ENCODE peak calls at places on chromosome 6, in four cellular contexts. N, C, H and W are unnamed samples.

GRCh38 chr6:43897571-43898302 is 127.7 kb downstream of the VEGFA start:
- DNase-seq in H (no peak), N (no peak), C (no peak), W (no peak)

GRCh38 chr6:75802366-75802765 is 53.3 kb downstream of the MYO6 start:
- DNase-seq in C (no peak), H (no peak), N (no peak), W (no peak)

GRCh38 chr6:149268768-149269167 is 48.7 kb upstream of the TAB2 start:
- DNase-seq in N (no peak), C (no peak), H (no peak), W (no peak)

GRCh38 chr6:44735631-44735963 is 348.1 kb downstream of the CDC5L start:
- DNase-seq in C (no peak), N (no peak), H (peak), W (no peak)

GRCh38 chr6:168956884-168957730 is 296.5 kb downstream of the THBS2 start:
- DNase-seq in C (peak), H (peak), N (peak), W (no peak)

GRCh38 chr6:111855775-111856174 is 17.5 kb downstream of the FYN start:
- DNase-seq in N (no peak), H (no peak), C (no peak), W (no peak)

GRCh38 chr6:89368107-89368506 is 15.6 kb upstream of the UBE2J1 start:
- DNase-seq in N (no peak), H (peak), C (no peak), W (no peak)

GRCh38 chr6:106745824-106746610 is 116.6 kb downstream of the QRSL1 start:
- DNase-seq in C (no peak), N (no peak), H (peak), W (no peak)

GRCh38 chr6:13615802-13616140 is 636 bp downstream of the NOL7 start:
- DNase-seq in N (no peak), H (peak), C (peak), W (no peak)

GRCh38 chr6:170048615-170049256 is 242.1 kb downstream of the DLL1 start:
- DNase-seq in C (no peak), N (no peak), H (no peak), W (peak)

GRCh38 chr6:91462236-91462635 is 875.4 kb upstream of the MAP3K7 start:
- DNase-seq in N (no peak), C (no peak), H (no peak), W (no peak)

GRCh38 chr6:92110390-92110789 is 1309.0 kb downstream of the EPHA7 start:
- DNase-seq in C (no peak), H (no peak), N (no peak), W (no peak)

GRCh38 chr6:116500969-116501433 is 10.4 kb upstream of the CALHM5 start:
- DNase-seq in N (no peak), H (no peak), C (no peak), W (no peak)

GRCh38 chr6:41894366-41895299 is 542 bp downstream of the USP49 start:
- DNase-seq in N (no peak), H (peak), C (no peak), W (peak)

GRCh38 chr6:83853178-83853967 is at the start of gene RIPPLY2:
- DNase-seq in N (no peak), C (no peak), H (no peak), W (no peak)

DNA sequence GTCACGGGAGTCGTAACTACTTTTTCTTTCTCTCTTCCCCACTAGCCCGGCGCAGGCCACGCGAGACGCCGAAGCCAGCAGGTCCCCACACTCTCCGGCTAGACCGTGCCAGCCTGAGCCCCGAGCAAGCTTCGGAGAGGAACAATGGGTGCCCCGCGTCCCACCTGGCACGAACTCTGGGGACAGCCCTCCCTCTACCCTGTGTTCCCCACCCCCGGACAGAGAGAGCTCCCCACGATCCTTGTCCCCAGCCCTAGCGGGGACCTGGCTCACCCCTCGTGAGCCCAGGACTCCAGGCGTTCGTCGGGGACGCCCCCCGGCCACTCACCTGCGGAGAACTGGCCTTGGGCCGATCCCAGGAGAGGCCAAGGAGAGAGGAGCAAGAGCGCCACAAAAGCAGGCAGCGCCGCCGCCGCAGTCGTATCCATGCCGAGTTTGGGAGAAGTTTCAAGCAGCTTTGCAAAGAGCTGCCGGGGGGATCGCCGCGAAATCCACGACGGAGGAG is 416 bp downstream of the PTPRK start:
- DNase-seq in C (peak), H (no peak), N (no peak), W (no peak)
- TF ChIP-seq CTCF in C (no peak), H (no peak), N (no peak), W (no peak)

GRCh38 chr6:53494076-53494475 is 50.8 kb downstream of the GCLC start:
- DNase-seq in H (no peak), C (no peak), N (no peak), W (no peak)
- TF ChIP-seq CTCF in H (no peak), C (no peak), N (no peak), W (no peak)

GRCh38 chr6:153963352-153963751 is 75.7 kb upstream of the OPRM1 start:
- DNase-seq in H (no peak), C (no peak), N (no peak), W (no peak)
- TF ChIP-seq CTCF in H (no peak), C (no peak), N (no peak), W (no peak)

GRCh38 chr6:40325041-40325440 is 262.1 kb downstream of the LRFN2 start:
- DNase-seq in N (no peak), C (no peak), H (no peak), W (no peak)
- TF ChIP-seq CTCF in N (no peak), C (no peak), H (no peak), W (no peak)